ENCODE peak calls at places on chromosomes 1 and 21, in ten cellular contexts. Y is AG09319, F is heart left ventricle, C is GM13976, P is PC-3, U is mesothelial cell of epicardium, E is ovary, R is AG04450, A is fibroblast of mammary gland, M is suprapubic skin. Z is an unnamed sample.

GRCh38 chr1:200670215-200671118 is 760 bp upstream of the DDX59 start:
- DNase-seq in Y (no peak), F (no peak), C (peak), P (no peak), U (no peak), E (no peak), R (no peak), A (peak), M (no peak), Z (no peak)

GRCh38 chr21:35579520-35580293 is 480.6 kb downstream of the SETD4 start:
- DNase-seq in Y (no peak), F (no peak), C (no peak), P (no peak), U (no peak), E (no peak), R (no peak), A (peak), M (no peak), Z (no peak)

GRCh38 chr1:2136386-2136821 is 58.2 kb downstream of the FAAP20 start:
- DNase-seq in Y (no peak), F (no peak), C (no peak), P (no peak), U (no peak), E (no peak), R (no peak), A (no peak), M (no peak), Z (no peak)

GRCh38 chr1:207838156-207839082 is 72.5 kb downstream of the CD34 start:
- DNase-seq in Y (no peak), F (peak), C (no peak), P (no peak), U (no peak), E (peak), R (no peak), A (peak), M (no peak), Z (no peak)

GRCh38 chr1:248804771-248805681 is 20.7 kb downstream of the SH3BP5L start:
- DNase-seq in Y (no peak), F (no peak), C (peak), P (no peak), U (no peak), E (no peak), R (no peak), A (no peak), M (no peak), Z (no peak)

GRCh38 chr21:36155603-36156338 is 853 bp upstream of the DOP1B start:
- DNase-seq in Y (no peak), F (no peak), C (no peak), P (peak), U (no peak), E (peak), R (no peak), A (no peak), M (no peak), Z (peak)

GRCh38 chr1:167467126-167467725 is 51.1 kb downstream of the CD247 start:
- DNase-seq in Y (no peak), F (no peak), C (no peak), P (peak), U (no peak), E (no peak), R (no peak), A (no peak), M (no peak), Z (no peak)

GRCh38 chr1:223657978-223658377 is 7.5 kb downstream of the CAPN8 start:
- DNase-seq in Y (no peak), F (no peak), C (no peak), P (no peak), U (no peak), E (no peak), R (no peak), A (no peak), M (no peak), Z (no peak)

GRCh38 chr21:37575536-37576083 is 209.0 kb downstream of the DYRK1A start:
- DNase-seq in Y (no peak), F (no peak), C (no peak), P (no peak), U (no peak), E (no peak), R (no peak), A (no peak), M (no peak), Z (no peak)

GRCh38 chr1:25524568-25525359 is 18.6 kb upstream of the LDLRAP1 start:
- DNase-seq in Y (no peak), F (no peak), C (no peak), P (no peak), U (no peak), E (no peak), R (no peak), A (peak), M (no peak), Z (no peak)
- TF ChIP-seq CTCF in Y (no peak), F (no peak), C (no peak), P (no peak), U (no peak), E (no peak), R (no peak), A (no peak), M (no peak), Z (no peak)

GRCh38 chr1:157086299-157086698 is 13.3 kb downstream of the ETV3L start:
- DNase-seq in Y (no peak), F (no peak), C (no peak), P (no peak), U (no peak), E (no peak), R (no peak), A (no peak), M (no peak), Z (no peak)

GRCh38 chr1:157088607-157089006 is 11.0 kb downstream of the ETV3L start:
- DNase-seq in Y (no peak), F (no peak), C (no peak), P (peak), U (no peak), E (no peak), R (no peak), A (no peak), M (no peak), Z (no peak)

GRCh38 chr1:157084720-157085119 is 14.9 kb downstream of the ETV3L start:
- DNase-seq in Y (no peak), F (no peak), C (no peak), P (no peak), U (no peak), E (no peak), R (no peak), A (no peak), M (no peak), Z (no peak)

GRCh38 chr1:157087030-157087429 is 12.6 kb downstream of the ETV3L start:
- DNase-seq in Y (no peak), F (no peak), C (no peak), P (no peak), U (no peak), E (no peak), R (no peak), A (no peak), M (no peak), Z (no peak)

DNA sequence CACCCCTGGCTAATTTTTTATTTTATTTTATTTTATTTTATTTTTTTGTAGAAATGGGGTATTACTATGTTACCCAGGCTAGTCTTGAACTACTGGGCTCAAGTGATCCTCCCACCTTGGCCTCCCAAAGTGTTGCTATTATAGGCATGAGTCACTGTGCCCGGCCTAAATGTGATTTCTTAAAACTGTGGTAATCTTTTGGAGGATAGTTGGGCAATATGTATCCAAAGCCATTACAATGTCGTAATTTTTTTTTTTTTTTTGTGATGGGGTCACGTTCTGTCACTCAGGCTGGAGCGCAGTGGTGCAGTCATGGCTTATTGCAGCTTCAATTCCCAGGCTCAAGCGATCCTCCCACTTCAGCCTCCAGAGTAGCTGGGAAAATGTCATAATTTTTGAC is 14.2 kb downstream of the ETV3L start:
- DNase-seq in Y (no peak), F (no peak), C (no peak), P (no peak), U (no peak), E (no peak), R (no peak), A (peak), M (no peak), Z (no peak)
- TF ChIP-seq CTCF in Y (no peak), F (no peak), C (no peak), P (no peak), U (no peak), E (no peak), R (no peak), A (no peak), M (no peak), Z (no peak)

DNA sequence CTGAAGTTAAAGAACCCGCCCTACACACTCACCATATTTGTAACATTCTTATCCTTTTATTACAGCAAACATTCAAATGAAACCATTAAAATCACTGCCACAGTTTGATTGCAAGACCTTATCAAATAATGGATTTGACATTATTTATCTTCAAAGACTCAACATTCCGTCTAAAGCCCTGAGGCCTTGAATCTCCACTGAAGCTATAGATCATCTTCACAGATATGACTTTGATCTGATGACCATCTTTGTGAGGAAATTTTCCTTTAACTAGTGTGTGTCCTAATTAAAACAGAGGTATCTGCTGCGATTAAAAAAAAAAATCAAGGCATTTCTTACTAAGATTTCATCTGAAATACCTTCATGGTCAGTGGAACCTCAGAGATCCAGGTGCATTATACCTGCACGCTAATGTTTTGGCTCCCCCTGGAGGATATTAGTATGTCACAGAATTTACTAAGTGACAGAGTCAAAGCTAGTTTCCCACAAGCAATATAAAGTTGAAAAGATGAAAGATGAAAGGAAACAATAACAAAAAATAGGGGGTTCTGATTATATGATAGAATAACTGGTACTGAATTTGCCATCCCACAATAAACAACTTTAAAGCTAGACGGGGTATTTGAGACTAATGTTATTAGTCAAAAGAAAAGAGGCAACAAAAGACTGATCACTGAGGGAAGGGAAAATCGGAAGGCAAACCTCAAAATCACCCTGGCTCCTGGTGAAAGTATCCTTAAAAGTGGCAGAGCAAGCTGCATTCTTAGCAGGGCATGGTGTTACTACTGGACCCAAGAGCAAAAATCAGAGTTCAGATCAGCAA is 923.4 kb downstream of the NCAM2 start:
- DNase-seq in Y (no peak), F (no peak), C (no peak), P (peak), U (no peak), E (no peak), R (no peak), A (peak), M (no peak), Z (no peak)
- TF ChIP-seq CTCF in Y (peak), F (peak), C (peak), P (peak), U (peak), E (no peak), R (peak), A (peak), M (no peak), Z (peak)

GRCh38 chr1:241605146-241605805 is 34.9 kb downstream of the CHML start:
- DNase-seq in Y (no peak), F (no peak), C (no peak), P (peak), U (no peak), E (no peak), R (no peak), A (peak), M (no peak), Z (no peak)
- TF ChIP-seq CTCF in Y (no peak), F (no peak), C (no peak), P (peak), U (no peak), E (no peak), R (peak), A (peak), M (no peak), Z (peak)

GRCh38 chr1:228236744-228237143 is 28.9 kb downstream of the OBSCN start:
- DNase-seq in Y (no peak), F (no peak), C (no peak), P (peak), U (no peak), E (no peak), R (no peak), A (peak), M (no peak), Z (no peak)
- TF ChIP-seq CTCF in Y (peak), F (peak), C (no peak), P (peak), U (no peak), E (no peak), R (peak), A (peak), M (no peak), Z (peak)

DNA sequence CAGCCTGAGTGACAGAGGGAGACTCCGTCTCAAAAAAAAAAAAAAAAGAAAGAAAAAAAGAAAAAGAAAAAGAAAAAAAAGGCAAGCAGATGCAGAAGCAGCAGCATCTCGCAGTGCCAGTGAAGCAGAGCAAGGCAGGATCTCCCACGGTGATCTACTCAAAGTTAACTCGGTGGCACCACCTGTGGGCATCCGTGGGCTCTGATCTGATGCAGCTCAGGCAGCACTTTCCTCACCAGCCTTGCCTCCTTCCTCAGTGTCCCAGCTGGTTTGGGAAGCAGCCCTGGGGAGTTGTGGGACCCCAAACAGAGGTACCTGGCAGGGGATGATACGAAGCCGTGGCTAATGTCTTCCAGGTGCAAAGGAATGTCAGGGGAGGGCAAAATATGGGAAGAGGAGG is 104.3 kb upstream of the KRTAP19-8 start:
- DNase-seq in Y (no peak), F (no peak), C (no peak), P (peak), U (no peak), E (no peak), R (no peak), A (no peak), M (no peak), Z (no peak)
- TF ChIP-seq CTCF in Y (no peak), F (no peak), C (no peak), P (peak), U (no peak), E (no peak), R (no peak), A (no peak), M (no peak), Z (no peak)

GRCh38 chr1:4768553-4768952 is 114.1 kb downstream of the AJAP1 start:
- DNase-seq in Y (no peak), F (no peak), C (no peak), P (no peak), U (no peak), E (no peak), R (no peak), A (no peak), M (no peak), Z (no peak)
- TF ChIP-seq CTCF in Y (no peak), F (no peak), C (no peak), P (peak), U (no peak), E (no peak), R (no peak), A (no peak), M (no peak), Z (no peak)

GRCh38 chr1:212760126-212760823 is 31.3 kb downstream of the NSL1 start:
- DNase-seq in Y (no peak), F (no peak), C (peak), P (peak), U (no peak), E (no peak), R (no peak), A (peak), M (no peak), Z (no peak)
- TF ChIP-seq CTCF in Y (peak), F (no peak), C (peak), P (peak), U (no peak), E (no peak), R (peak), A (peak), M (no peak), Z (peak)

GRCh38 chr1:205962821-205963221 is 19.6 kb upstream of the SLC26A9 start:
- DNase-seq in Y (no peak), F (no peak), C (no peak), P (no peak), U (no peak), E (no peak), R (no peak), A (no peak), M (no peak), Z (no peak)

GRCh38 chr1:205963352-205963751 is 20.1 kb upstream of the SLC26A9 start:
- DNase-seq in Y (no peak), F (no peak), C (no peak), P (peak), U (no peak), E (no peak), R (no peak), A (peak), M (no peak), Z (no peak)

GRCh38 chr1:205959789-205960188 is 16.5 kb upstream of the SLC26A9 start:
- DNase-seq in Y (no peak), F (no peak), C (no peak), P (no peak), U (no peak), E (no peak), R (no peak), A (no peak), M (no peak), Z (no peak)

GRCh38 chr1:205961970-205962820 is 18.9 kb upstream of the SLC26A9 start:
- DNase-seq in Y (no peak), F (peak), C (no peak), P (peak), U (no peak), E (no peak), R (no peak), A (no peak), M (no peak), Z (no peak)

GRCh38 chr1:205961405-205961804 is 18.1 kb upstream of the SLC26A9 start:
- DNase-seq in Y (no peak), F (peak), C (peak), P (no peak), U (no peak), E (no peak), R (no peak), A (no peak), M (no peak), Z (no peak)
- TF ChIP-seq CTCF in Y (no peak), F (no peak), C (no peak), P (no peak), U (no peak), E (no peak), R (no peak), A (no peak), M (no peak), Z (no peak)